ENCODE peak calls at places on chromosomes 5 and 9, in five cellular contexts. One of them, this sample, is unnamed.

GRCh38 chr9:75378036-75378435 is 289.7 kb downstream of the OSTF1 start:
- DNase-seq in HepG2: no peak
- DNase-seq in PC-9: no peak
- DNase-seq in GM10248: no peak
- DNase-seq in body of pancreas: peak
- DNase-seq in this sample: no peak

GRCh38 chr5:82298668-82299067 is 20.5 kb upstream of the RPS23 start:
- DNase-seq in GM10248: no peak
- DNase-seq in body of pancreas: no peak
- DNase-seq in HepG2: no peak
- DNase-seq in PC-9: no peak
- DNase-seq in this sample: no peak

GRCh38 chr9:79382044-79382443 is 189.7 kb upstream of the TLE4 start:
- DNase-seq in PC-9: no peak
- DNase-seq in GM10248: no peak
- DNase-seq in body of pancreas: no peak
- DNase-seq in HepG2: no peak
- DNase-seq in this sample: no peak

GRCh38 chr9:129208191-129209091 is 30.4 kb upstream of the IER5L start:
- DNase-seq in HepG2: no peak
- DNase-seq in PC-9: no peak
- DNase-seq in GM10248: no peak
- DNase-seq in body of pancreas: no peak
- DNase-seq in this sample: no peak

GRCh38 chr5:172646716-172647285 is 5.7 kb downstream of the NEURL1B start:
- DNase-seq in GM10248: no peak
- DNase-seq in PC-9: no peak
- DNase-seq in body of pancreas: no peak
- DNase-seq in HepG2: peak
- DNase-seq in this sample: no peak

GRCh38 chr5:74075496-74075895 is 449.5 kb downstream of the ARHGEF28 start:
- DNase-seq in PC-9: no peak
- DNase-seq in body of pancreas: no peak
- DNase-seq in GM10248: no peak
- DNase-seq in HepG2: no peak
- DNase-seq in this sample: no peak

GRCh38 chr5:16574789-16575785 is 41.7 kb downstream of the RETREG1 start:
- DNase-seq in body of pancreas: no peak
- DNase-seq in PC-9: no peak
- DNase-seq in HepG2: no peak
- DNase-seq in GM10248: no peak
- DNase-seq in this sample: no peak

GRCh38 chr5:127080001-127080478 is 6.7 kb upstream of the C5orf63 start:
- DNase-seq in body of pancreas: no peak
- DNase-seq in PC-9: no peak
- DNase-seq in HepG2: no peak
- DNase-seq in GM10248: no peak
- DNase-seq in this sample: no peak

GRCh38 chr5:176633638-176634037 is 3.2 kb downstream of the EIF4E1B start:
- DNase-seq in HepG2: no peak
- DNase-seq in GM10248: no peak
- DNase-seq in PC-9: no peak
- DNase-seq in body of pancreas: no peak
- DNase-seq in this sample: no peak

GRCh38 chr9:81585191-81585763 is 104.1 kb downstream of the TLE1 start:
- DNase-seq in PC-9: no peak
- DNase-seq in HepG2: no peak
- DNase-seq in body of pancreas: no peak
- DNase-seq in GM10248: no peak
- DNase-seq in this sample: no peak

GRCh38 chr5:50666261-50667078 is at the start of gene PARP8:
- DNase-seq in HepG2: no peak
- DNase-seq in PC-9: peak
- DNase-seq in body of pancreas: peak
- DNase-seq in GM10248: peak
- DNase-seq in this sample: no peak

GRCh38 chr5:73030531-73030930 is 74.7 kb downstream of the FCHO2 start:
- DNase-seq in body of pancreas: no peak
- DNase-seq in GM10248: no peak
- DNase-seq in PC-9: peak
- DNase-seq in HepG2: no peak
- DNase-seq in this sample: no peak

GRCh38 chr5:141475625-141476131 is at the start of gene PCDHGC3:
- DNase-seq in body of pancreas: peak
- DNase-seq in PC-9: peak
- DNase-seq in HepG2: peak
- DNase-seq in GM10248: peak
- DNase-seq in this sample: peak

GRCh38 chr5:30102185-30102584 is 1091.3 kb upstream of the CDH6 start:
- DNase-seq in PC-9: no peak
- DNase-seq in GM10248: no peak
- DNase-seq in body of pancreas: no peak
- DNase-seq in HepG2: no peak
- DNase-seq in this sample: no peak

GRCh38 chr9:71765693-71766092 is 2.6 kb downstream of the CEMIP2 start:
- DNase-seq in PC-9: no peak
- DNase-seq in HepG2: peak
- DNase-seq in GM10248: no peak
- DNase-seq in body of pancreas: no peak
- DNase-seq in this sample: no peak

GRCh38 chr9:121861501-121862180 is 210.2 kb downstream of the DAB2IP start:
- DNase-seq in PC-9: peak
- DNase-seq in body of pancreas: no peak
- DNase-seq in GM10248: peak
- DNase-seq in HepG2: peak
- DNase-seq in this sample: no peak

GRCh38 chr9:95993342-95993741 is 117.9 kb downstream of the ERCC6L2 start:
- DNase-seq in HepG2: no peak
- DNase-seq in PC-9: no peak
- DNase-seq in GM10248: no peak
- DNase-seq in body of pancreas: no peak
- DNase-seq in this sample: no peak

GRCh38 chr5:1171340-1171941 is 30.0 kb upstream of the SLC6A19 start:
- DNase-seq in body of pancreas: no peak
- DNase-seq in GM10248: no peak
- DNase-seq in PC-9: peak
- DNase-seq in HepG2: no peak
- DNase-seq in this sample: no peak

GRCh38 chr5:1168751-1169607 is 32.4 kb upstream of the SLC6A19 start:
- DNase-seq in GM10248: no peak
- DNase-seq in HepG2: no peak
- DNase-seq in body of pancreas: no peak
- DNase-seq in PC-9: no peak
- DNase-seq in this sample: no peak

GRCh38 chr5:1167728-1168709 is 33.4 kb upstream of the SLC6A19 start:
- DNase-seq in body of pancreas: peak
- DNase-seq in HepG2: peak
- DNase-seq in PC-9: peak
- DNase-seq in GM10248: peak
- DNase-seq in this sample: peak

GRCh38 chr5:1167361-1167727 is 34.1 kb upstream of the SLC6A19 start:
- DNase-seq in HepG2: no peak
- DNase-seq in PC-9: no peak
- DNase-seq in GM10248: no peak
- DNase-seq in body of pancreas: no peak
- DNase-seq in this sample: no peak

GRCh38 chr5:1169608-1170115 is 31.7 kb upstream of the SLC6A19 start:
- DNase-seq in GM10248: no peak
- DNase-seq in PC-9: no peak
- DNase-seq in HepG2: no peak
- DNase-seq in body of pancreas: no peak
- DNase-seq in this sample: no peak
- TF ChIP-seq CTCF in GM10248: no peak
- TF ChIP-seq CTCF in PC-9: no peak
- TF ChIP-seq CTCF in HepG2: no peak
- TF ChIP-seq CTCF in body of pancreas: no peak
- TF ChIP-seq CTCF in this sample: no peak

GRCh38 chr9:91210318-91210717 is 151.4 kb downstream of the AUH start:
- DNase-seq in HepG2: no peak
- DNase-seq in PC-9: no peak
- DNase-seq in body of pancreas: no peak
- DNase-seq in GM10248: no peak
- DNase-seq in this sample: no peak

GRCh38 chr9:91208837-91209236 is 152.9 kb downstream of the AUH start:
- DNase-seq in HepG2: no peak
- DNase-seq in PC-9: no peak
- DNase-seq in GM10248: no peak
- DNase-seq in body of pancreas: no peak
- DNase-seq in this sample: no peak

GRCh38 chr9:91207481-91207888 is 154.2 kb downstream of the AUH start:
- DNase-seq in HepG2: peak
- DNase-seq in body of pancreas: no peak
- DNase-seq in GM10248: no peak
- DNase-seq in PC-9: no peak
- DNase-seq in this sample: no peak

GRCh38 chr9:91211414-91211813 is 150.3 kb downstream of the AUH start:
- DNase-seq in GM10248: no peak
- DNase-seq in body of pancreas: peak
- DNase-seq in PC-9: no peak
- DNase-seq in HepG2: no peak
- DNase-seq in this sample: no peak

GRCh38 chr9:91207889-91208651 is 153.6 kb downstream of the AUH start:
- DNase-seq in body of pancreas: peak
- DNase-seq in HepG2: peak
- DNase-seq in GM10248: peak
- DNase-seq in PC-9: no peak
- DNase-seq in this sample: peak
- TF ChIP-seq CTCF in body of pancreas: no peak
- TF ChIP-seq CTCF in HepG2: no peak
- TF ChIP-seq CTCF in GM10248: no peak
- TF ChIP-seq CTCF in PC-9: no peak
- TF ChIP-seq CTCF in this sample: no peak

DNA sequence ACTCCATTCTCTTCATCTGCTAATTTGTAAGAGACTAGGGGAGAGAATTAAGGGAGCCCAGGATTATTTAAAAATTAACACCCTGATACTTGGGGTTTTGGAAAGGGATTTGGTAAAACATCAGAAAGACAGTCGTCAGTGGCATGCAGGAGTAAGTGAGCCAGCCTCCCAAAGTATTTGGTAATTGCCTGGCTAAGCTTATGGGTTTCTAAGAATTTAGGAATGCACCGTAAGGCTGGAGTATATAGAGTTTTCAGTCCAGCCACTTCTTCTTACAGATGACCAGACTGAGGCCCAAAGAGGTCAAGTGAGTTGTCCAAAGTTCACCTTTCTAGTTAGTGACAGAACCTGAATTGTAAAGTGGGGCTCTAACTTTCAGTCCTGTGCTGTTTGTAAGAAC is 25.8 kb upstream of the NFIB start:
- DNase-seq in PC-9: no peak
- DNase-seq in HepG2: no peak
- DNase-seq in GM10248: no peak
- DNase-seq in body of pancreas: no peak
- DNase-seq in this sample: no peak
- TF ChIP-seq CTCF in PC-9: no peak
- TF ChIP-seq CTCF in HepG2: no peak
- TF ChIP-seq CTCF in GM10248: no peak
- TF ChIP-seq CTCF in body of pancreas: no peak
- TF ChIP-seq CTCF in this sample: no peak

GRCh38 chr5:94693043-94693822 is 74.8 kb downstream of the SLF1 start:
- DNase-seq in body of pancreas: no peak
- DNase-seq in HepG2: peak
- DNase-seq in GM10248: no peak
- DNase-seq in PC-9: no peak
- DNase-seq in this sample: no peak
- TF ChIP-seq CTCF in body of pancreas: peak
- TF ChIP-seq CTCF in HepG2: peak
- TF ChIP-seq CTCF in GM10248: peak
- TF ChIP-seq CTCF in PC-9: peak
- TF ChIP-seq CTCF in this sample: peak

DNA sequence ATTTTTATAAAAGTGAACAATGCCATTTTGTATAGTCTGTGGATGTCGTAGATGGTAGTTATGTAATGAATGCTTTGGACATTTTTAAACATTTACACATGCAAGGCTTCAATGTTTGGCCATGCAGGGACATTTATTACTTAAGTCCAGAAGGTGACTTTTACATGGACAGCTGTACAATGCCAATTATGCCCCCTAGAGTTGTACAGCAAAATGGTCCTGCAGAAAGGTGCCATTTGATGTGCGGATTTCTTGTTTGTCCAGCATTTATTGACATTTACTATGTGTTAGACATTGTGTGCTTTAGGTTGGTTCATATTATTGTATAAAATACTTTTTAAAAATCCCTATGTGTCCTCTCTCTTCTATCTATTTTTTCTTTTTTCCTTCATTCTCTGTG is 22.5 kb upstream of the COMMD10 start:
- DNase-seq in PC-9: no peak
- DNase-seq in GM10248: no peak
- DNase-seq in body of pancreas: no peak
- DNase-seq in HepG2: peak
- DNase-seq in this sample: no peak
- TF ChIP-seq CTCF in PC-9: no peak
- TF ChIP-seq CTCF in GM10248: no peak
- TF ChIP-seq CTCF in body of pancreas: no peak
- TF ChIP-seq CTCF in HepG2: no peak
- TF ChIP-seq CTCF in this sample: no peak

GRCh38 chr5:135999396-136000139 is 29.2 kb upstream of the TGFBI start:
- DNase-seq in PC-9: no peak
- DNase-seq in HepG2: no peak
- DNase-seq in GM10248: no peak
- DNase-seq in body of pancreas: peak
- DNase-seq in this sample: no peak

GRCh38 chr5:135998889-135999288 is 29.9 kb upstream of the TGFBI start:
- DNase-seq in HepG2: no peak
- DNase-seq in PC-9: no peak
- DNase-seq in GM10248: no peak
- DNase-seq in body of pancreas: no peak
- DNase-seq in this sample: no peak

GRCh38 chr5:135996611-135997010 is 32.2 kb upstream of the TGFBI start:
- DNase-seq in HepG2: no peak
- DNase-seq in PC-9: no peak
- DNase-seq in body of pancreas: no peak
- DNase-seq in GM10248: no peak
- DNase-seq in this sample: no peak

GRCh38 chr5:135995979-135996378 is 32.8 kb upstream of the TGFBI start:
- DNase-seq in HepG2: no peak
- DNase-seq in body of pancreas: no peak
- DNase-seq in GM10248: no peak
- DNase-seq in PC-9: no peak
- DNase-seq in this sample: no peak

GRCh38 chr5:135997936-135998335 is 30.9 kb upstream of the TGFBI start:
- DNase-seq in body of pancreas: no peak
- DNase-seq in GM10248: no peak
- DNase-seq in PC-9: no peak
- DNase-seq in HepG2: no peak
- DNase-seq in this sample: no peak
- TF ChIP-seq CTCF in body of pancreas: no peak
- TF ChIP-seq CTCF in GM10248: no peak
- TF ChIP-seq CTCF in PC-9: no peak
- TF ChIP-seq CTCF in HepG2: no peak
- TF ChIP-seq CTCF in this sample: no peak

This sample was measured in GM12864.